ENCODE peak calls at places on chromosomes 4 and X, in nine cellular contexts. B, A, O, D, P, R, C, Q and I are unnamed samples.

GRCh38 chr4:185640809-185641675 is 105.7 kb upstream of the PDLIM3 start:
- DNase-seq in B (no peak), Q (peak), O (no peak), D (no peak), R (peak), A (no peak), C (no peak), P (peak), I (no peak)

GRCh38 chr4:112817933-112818921 is 181.3 kb downstream of the LARP7 start:
- DNase-seq in P (peak), B (no peak), C (peak), Q (peak), D (peak), A (peak), O (peak), R (peak), I (peak)

GRCh38 chrX:17876135-17876534 is 15.0 kb upstream of the RAI2 start:
- DNase-seq in O (no peak), Q (no peak), A (no peak), D (no peak), P (no peak), C (no peak), B (no peak), R (no peak), I (no peak)

GRCh38 chrX:130120321-130120731 is 10.0 kb upstream of the ELF4 start:
- DNase-seq in R (no peak), Q (no peak), D (no peak), B (peak), C (no peak), A (no peak), P (peak), O (no peak), I (no peak)

GRCh38 chrX:73850124-73851013 is 287.4 kb downstream of the CHIC1 start:
- DNase-seq in Q (no peak), P (peak), D (no peak), O (no peak), C (no peak), A (peak), B (no peak), R (peak), I (no peak)

GRCh38 chr4:107931775-107932321 is 499 bp downstream of the CYP2U1 start:
- DNase-seq in C (peak), O (peak), D (no peak), A (no peak), R (peak), B (no peak), P (no peak), Q (no peak), I (no peak)

GRCh38 chrX:3820170-3820569 is 106.7 kb upstream of the PRKX start:
- DNase-seq in P (no peak), D (no peak), C (no peak), B (no peak), R (peak), A (no peak), O (no peak), Q (no peak), I (no peak)

GRCh38 chrX:71579136-71579989 is 1.1 kb downstream of the GCNA start:
- DNase-seq in A (no peak), Q (no peak), R (no peak), D (no peak), O (no peak), B (no peak), C (no peak), P (no peak), I (no peak)

GRCh38 chr4:95660719-95661118 is 111.9 kb upstream of the UNC5C start:
- DNase-seq in C (no peak), D (no peak), B (no peak), O (no peak), A (no peak), R (no peak), Q (no peak), P (no peak), I (no peak)

GRCh38 chr4:8277356-8278008 is 7.9 kb downstream of the HTRA3 start:
- DNase-seq in B (no peak), P (no peak), R (no peak), C (no peak), D (peak), Q (no peak), O (no peak), A (no peak), I (no peak)

GRCh38 chr4:158798062-158798461 is 29.2 kb downstream of the FNIP2 start:
- DNase-seq in P (no peak), C (no peak), O (no peak), R (no peak), Q (no peak), A (no peak), B (no peak), D (no peak), I (no peak)

GRCh38 chr4:72109959-72110497 is 78.2 kb downstream of the NPFFR2 start:
- DNase-seq in Q (no peak), D (no peak), C (no peak), P (no peak), A (no peak), B (no peak), O (no peak), R (no peak), I (no peak)

GRCh38 chrX:12878536-12878935 is 11.7 kb downstream of the TLR7 start:
- DNase-seq in Q (no peak), R (no peak), O (no peak), D (no peak), B (no peak), P (no peak), C (no peak), A (no peak), I (no peak)

GRCh38 chr4:6944311-6945051 is 34.9 kb downstream of the TBC1D14 start:
- DNase-seq in P (no peak), R (no peak), B (no peak), Q (no peak), C (no peak), D (no peak), O (no peak), A (no peak), I (no peak)

GRCh38 chr4:54498661-54499111 is 159.1 kb upstream of the KIT start:
- DNase-seq in D (no peak), C (no peak), P (no peak), A (no peak), Q (no peak), R (peak), B (no peak), O (no peak), I (no peak)

GRCh38 chr4:151921811-151922210 is 161.0 kb upstream of the GATB start:
- DNase-seq in O (no peak), R (peak), D (no peak), Q (no peak), B (no peak), A (no peak), C (no peak), P (no peak), I (no peak)

GRCh38 chr4:177147668-177148067 is 162.0 kb upstream of the NEIL3 start:
- DNase-seq in D (no peak), P (no peak), Q (no peak), B (no peak), A (no peak), C (no peak), O (no peak), R (no peak), I (no peak)

GRCh38 chr4:121370729-121371325 is 10.0 kb downstream of the QRFPR start:
- DNase-seq in B (no peak), O (peak), R (peak), A (no peak), P (peak), D (peak), C (no peak), Q (peak), I (no peak)

GRCh38 chrX:49760288-49760885 is 64.6 kb upstream of the PAGE1 start:
- DNase-seq in P (no peak), A (no peak), R (no peak), Q (no peak), O (no peak), D (no peak), C (no peak), B (no peak), I (no peak)

GRCh38 chr4:176635372-176636261 is 157.1 kb downstream of the VEGFC start:
- DNase-seq in B (no peak), D (no peak), P (no peak), A (no peak), Q (no peak), R (peak), C (no peak), O (no peak), I (no peak)

GRCh38 chr4:90246841-90247240 is 119.6 kb downstream of the CCSER1 start:
- DNase-seq in A (no peak), B (no peak), D (no peak), Q (no peak), C (no peak), R (no peak), O (no peak), P (no peak), I (no peak)

GRCh38 chr4:113952452-113953029 is 26.9 kb downstream of the ARSJ start:
- DNase-seq in P (peak), C (no peak), D (no peak), A (no peak), R (peak), O (no peak), Q (peak), B (no peak), I (no peak)

GRCh38 chr4:81257021-81257420 is 42.0 kb upstream of the PRKG2 start:
- DNase-seq in D (no peak), R (peak), O (no peak), Q (no peak), C (no peak), B (no peak), A (no peak), P (no peak), I (no peak)

GRCh38 chrX:41332408-41332987 is 1.5 kb upstream of the DDX3X start:
- DNase-seq in P (no peak), C (peak), Q (no peak), A (no peak), R (peak), O (peak), B (no peak), D (peak), I (no peak)

GRCh38 chrX:1925053-1925481 is 310.2 kb downstream of the ASMT start:
- DNase-seq in D (no peak), B (no peak), Q (no peak), O (no peak), P (peak), C (no peak), A (no peak), R (no peak), I (no peak)

GRCh38 chr4:83093060-83093640 is 21.4 kb downstream of the PLAC8 start:
- DNase-seq in A (no peak), P (no peak), C (no peak), O (no peak), Q (no peak), B (no peak), D (no peak), R (no peak), I (no peak)

GRCh38 chr4:73853246-73853704 is at the start of gene PF4V1:
- DNase-seq in A (no peak), Q (no peak), B (no peak), C (no peak), O (no peak), D (no peak), R (peak), P (peak), I (no peak)

GRCh38 chr4:142095886-142096605 is 459.7 kb downstream of the IL15 start:
- DNase-seq in B (no peak), C (no peak), R (peak), Q (no peak), D (no peak), P (no peak), A (no peak), O (no peak), I (no peak)

GRCh38 chrX:68727696-68728095 is 80.2 kb downstream of the STARD8 start:
- DNase-seq in D (no peak), O (no peak), C (no peak), A (no peak), P (no peak), R (no peak), B (no peak), Q (no peak), I (no peak)

GRCh38 chrX:46686003-46686645 is 72.8 kb downstream of the SLC9A7 start:
- DNase-seq in C (no peak), O (no peak), P (peak), Q (peak), A (no peak), R (peak), D (no peak), B (no peak), I (no peak)

GRCh38 chr4:48129307-48130014 is 4.6 kb downstream of the TXK start:
- DNase-seq in B (no peak), D (no peak), O (no peak), P (no peak), C (no peak), Q (no peak), R (no peak), A (no peak), I (no peak)

GRCh38 chrX:25012793-25013592 is 2.8 kb downstream of the ARX start:
- DNase-seq in C (no peak), A (no peak), B (no peak), O (no peak), R (no peak), P (no peak), D (no peak), Q (no peak), I (no peak)

GRCh38 chrX:25009407-25009806 is 6.4 kb downstream of the ARX start:
- DNase-seq in D (no peak), Q (no peak), C (no peak), A (no peak), B (no peak), O (no peak), R (no peak), P (no peak), I (no peak)

GRCh38 chrX:25011589-25012432 is 4.0 kb downstream of the ARX start:
- DNase-seq in D (no peak), B (no peak), C (no peak), R (no peak), P (no peak), Q (no peak), O (no peak), A (no peak), I (no peak)

GRCh38 chrX:25012433-25012735 is 3.4 kb downstream of the ARX start:
- DNase-seq in A (no peak), B (no peak), O (no peak), P (peak), Q (no peak), D (no peak), C (no peak), R (no peak), I (no peak)

GRCh38 chrX:25010784-25011588 is 4.8 kb downstream of the ARX start:
- DNase-seq in A (no peak), Q (no peak), O (no peak), P (no peak), R (no peak), B (no peak), C (no peak), D (no peak), I (no peak)
- H3K27ac ChIP-seq in A (no peak), Q (no peak), O (no peak), P (no peak), R (no peak), B (no peak), C (no peak), D (no peak), I (peak)

DNA sequence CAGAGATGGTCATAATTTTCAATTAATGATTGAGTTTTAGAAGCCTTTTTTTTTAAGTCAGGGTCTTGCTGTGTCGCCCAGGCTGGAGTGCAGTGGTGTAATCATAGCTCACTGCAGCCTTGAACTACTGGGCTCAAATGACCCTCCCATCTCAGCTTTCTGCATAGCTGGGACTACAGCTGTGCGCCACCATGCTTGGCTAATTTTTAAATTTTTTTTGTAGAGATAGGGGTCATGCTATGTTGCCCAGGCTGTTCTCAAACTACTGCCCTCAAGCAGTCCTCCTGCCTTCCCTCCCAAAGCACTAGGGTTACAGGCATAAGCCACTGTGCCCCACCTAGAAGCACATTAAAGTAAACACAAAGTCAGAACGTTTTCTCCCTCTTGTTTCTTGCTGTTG is 51.7 kb downstream of the HTT-AS start:
- DNase-seq in C (no peak), Q (no peak), D (no peak), A (no peak), P (no peak), O (no peak), B (no peak), R (no peak), I (no peak)
- H3K27ac ChIP-seq in C (no peak), Q (no peak), D (no peak), A (no peak), P (no peak), O (no peak), B (no peak), R (no peak), I (no peak)

GRCh38 chr4:86129546-86129945 is 230.3 kb downstream of the MAPK10 start:
- DNase-seq in P (no peak), R (no peak), A (no peak), Q (no peak), C (no peak), D (no peak), O (no peak), B (no peak), I (no peak)
- H3K27ac ChIP-seq in P (no peak), R (no peak), A (no peak), Q (no peak), C (no peak), D (no peak), O (no peak), B (no peak), I (no peak)

GRCh38 chr4:183105092-183105491 is 6.0 kb downstream of the WWC2 start:
- DNase-seq in P (no peak), C (no peak), D (no peak), A (no peak), Q (no peak), B (no peak), O (no peak), R (no peak), I (no peak)
- H3K27ac ChIP-seq in P (no peak), C (no peak), D (no peak), A (no peak), Q (no peak), B (no peak), O (no peak), R (no peak), I (no peak)

DNA sequence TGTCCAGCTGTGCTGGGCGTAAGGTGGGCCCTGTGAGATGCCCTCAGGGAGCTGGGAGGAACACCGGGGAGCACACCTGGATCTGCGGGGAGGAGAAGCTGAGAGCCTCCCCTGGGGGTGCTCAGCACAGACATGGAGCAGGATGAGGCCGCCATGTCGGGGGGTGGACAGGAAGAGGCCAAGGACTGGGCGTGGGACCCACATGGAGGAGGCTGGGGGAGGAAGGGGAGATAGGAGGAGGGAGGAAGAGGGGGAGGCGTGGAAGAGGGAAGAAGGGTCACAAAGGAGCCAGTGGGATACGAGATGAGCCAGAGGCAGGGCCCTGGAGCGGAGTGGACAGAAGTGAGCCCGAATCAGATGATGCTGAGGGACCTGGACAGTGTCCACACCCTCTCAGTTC is 66.3 kb downstream of the ZFYVE28 start:
- DNase-seq in Q (peak), A (no peak), B (no peak), C (peak), D (no peak), O (no peak), R (no peak), P (no peak), I (no peak)
- H3K27ac ChIP-seq in Q (no peak), A (no peak), B (no peak), C (peak), D (no peak), O (no peak), R (no peak), P (no peak), I (no peak)

DNA sequence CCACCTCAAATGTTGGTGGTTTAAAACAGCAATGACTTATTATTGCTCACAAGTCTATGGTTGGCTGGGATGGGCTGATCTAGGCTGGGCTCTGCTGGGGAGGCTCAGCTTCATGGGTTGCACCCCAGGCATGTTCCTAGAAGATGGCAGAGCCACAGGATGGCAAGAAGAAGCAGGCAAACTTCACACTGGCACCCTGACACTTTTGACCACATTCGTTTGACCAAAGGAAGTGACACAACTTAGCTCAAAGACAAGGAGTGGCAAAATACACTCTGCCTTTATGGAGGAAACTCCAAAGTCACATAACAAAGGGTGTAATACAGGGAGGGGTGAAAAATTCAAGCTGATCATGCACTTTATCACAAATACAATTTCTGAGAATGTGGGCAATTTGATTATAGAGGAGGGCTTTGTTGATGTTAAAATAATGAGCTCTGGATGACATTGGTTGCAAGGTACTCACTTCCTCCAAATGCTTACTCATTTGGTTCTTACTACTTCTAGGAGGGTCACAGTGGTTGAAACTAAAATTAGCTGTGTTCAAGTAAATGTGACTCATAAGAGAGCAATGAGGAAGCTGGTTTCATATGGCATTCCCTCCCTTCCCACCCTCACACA is 249.2 kb upstream of the RPS6KA3 start:
- DNase-seq in Q (no peak), P (peak), D (no peak), O (no peak), R (peak), A (no peak), C (no peak), B (no peak), I (no peak)
- H3K27ac ChIP-seq in Q (no peak), P (peak), D (no peak), O (no peak), R (peak), A (no peak), C (no peak), B (no peak), I (no peak)

GRCh38 chr4:186684889-186685309 is 38.8 kb downstream of the FAT1 start:
- DNase-seq in Q (no peak), B (no peak), A (no peak), O (no peak), D (no peak), C (no peak), P (peak), R (peak), I (no peak)
- H3K27ac ChIP-seq in Q (no peak), B (no peak), A (peak), O (no peak), D (peak), C (no peak), P (peak), R (peak), I (no peak)

DNA sequence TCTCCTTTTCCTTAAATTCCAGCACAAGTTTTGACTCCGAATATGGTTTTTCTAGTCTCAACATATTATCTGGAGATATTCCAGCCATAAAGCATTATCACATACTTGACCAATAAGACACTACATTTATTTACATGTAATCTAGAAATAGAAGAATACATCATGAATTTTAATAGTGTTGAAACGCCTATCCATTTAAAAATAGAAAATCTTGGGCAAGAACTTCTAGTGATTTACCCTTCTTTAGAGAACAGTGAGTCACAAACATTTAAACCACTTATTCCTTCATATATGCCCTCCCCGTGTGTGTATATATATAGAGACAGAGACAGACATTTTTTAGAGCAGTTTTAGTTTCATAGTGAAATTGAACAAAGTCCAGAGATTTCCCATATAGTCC is 161.5 kb downstream of the SOWAHB start:
- DNase-seq in R (peak), P (no peak), Q (no peak), B (no peak), C (no peak), O (no peak), D (no peak), A (no peak), I (no peak)
- H3K27ac ChIP-seq in R (peak), P (no peak), Q (no peak), B (no peak), C (no peak), O (no peak), D (no peak), A (no peak), I (no peak)